ENCODE peak calls at places on chromosomes 7 and 10, in nine cellular contexts. One of them, this sample, is unnamed.

GRCh38 chr10:5538446-5538845 is 13.7 kb downstream of the CALML3 start:
- DNase-seq in BE2C: no peak
- DNase-seq in ACHN: no peak
- DNase-seq in cardiac fibroblast: peak; percentile 50
- DNase-seq in T-helper 1 cell: no peak
- DNase-seq in HEK293T: no peak
- DNase-seq in OCI-LY7: no peak
- DNase-seq in activated effector memory CD4-positive, alpha-beta T cell treated with Interleukin-2 at 50 U/mL for 16 hours: no peak
- DNase-seq in central memory CD4-positive, alpha-beta T cell: no peak
- DNase-seq in this sample: no peak

GRCh38 chr7:31883761-31884164 is 186.4 kb downstream of the PDE1C start:
- DNase-seq in activated effector memory CD4-positive, alpha-beta T cell treated with Interleukin-2 at 50 U/mL for 16 hours: no peak
- DNase-seq in HEK293T: no peak
- DNase-seq in ACHN: no peak
- DNase-seq in central memory CD4-positive, alpha-beta T cell: no peak
- DNase-seq in BE2C: no peak
- DNase-seq in OCI-LY7: no peak
- DNase-seq in T-helper 1 cell: peak; percentile 2
- DNase-seq in cardiac fibroblast: peak; percentile 76
- DNase-seq in this sample: no peak

GRCh38 chr7:102165136-102165535 is 121.5 kb upstream of the SH2B2 start:
- DNase-seq in OCI-LY7: no peak
- DNase-seq in activated effector memory CD4-positive, alpha-beta T cell treated with Interleukin-2 at 50 U/mL for 16 hours: no peak
- DNase-seq in ACHN: no peak
- DNase-seq in central memory CD4-positive, alpha-beta T cell: no peak
- DNase-seq in T-helper 1 cell: no peak
- DNase-seq in cardiac fibroblast: peak; percentile 51
- DNase-seq in HEK293T: no peak
- DNase-seq in BE2C: no peak
- DNase-seq in this sample: no peak

GRCh38 chr7:12013983-12014382 is 182.0 kb upstream of the THSD7A start:
- DNase-seq in OCI-LY7: no peak
- DNase-seq in central memory CD4-positive, alpha-beta T cell: no peak
- DNase-seq in cardiac fibroblast: no peak
- DNase-seq in HEK293T: no peak
- DNase-seq in ACHN: no peak
- DNase-seq in activated effector memory CD4-positive, alpha-beta T cell treated with Interleukin-2 at 50 U/mL for 16 hours: no peak
- DNase-seq in BE2C: no peak
- DNase-seq in T-helper 1 cell: no peak
- DNase-seq in this sample: no peak

GRCh38 chr10:93235686-93236085 is 162.0 kb downstream of the CYP26A1 start:
- DNase-seq in BE2C: no peak
- DNase-seq in OCI-LY7: no peak
- DNase-seq in HEK293T: no peak
- DNase-seq in central memory CD4-positive, alpha-beta T cell: no peak
- DNase-seq in activated effector memory CD4-positive, alpha-beta T cell treated with Interleukin-2 at 50 U/mL for 16 hours: no peak
- DNase-seq in T-helper 1 cell: no peak
- DNase-seq in cardiac fibroblast: peak; percentile 92
- DNase-seq in ACHN: no peak
- DNase-seq in this sample: no peak

GRCh38 chr7:107660381-107661080 is at the start of gene SLC26A4:
- DNase-seq in OCI-LY7: no peak
- DNase-seq in HEK293T: no peak
- DNase-seq in central memory CD4-positive, alpha-beta T cell: no peak
- DNase-seq in ACHN: no peak
- DNase-seq in BE2C: no peak
- DNase-seq in activated effector memory CD4-positive, alpha-beta T cell treated with Interleukin-2 at 50 U/mL for 16 hours: no peak
- DNase-seq in cardiac fibroblast: no peak
- DNase-seq in T-helper 1 cell: peak; percentile 62
- DNase-seq in this sample: no peak

GRCh38 chr7:77454802-77455201 is 38.7 kb upstream of the GSAP start:
- DNase-seq in ACHN: no peak
- DNase-seq in OCI-LY7: no peak
- DNase-seq in activated effector memory CD4-positive, alpha-beta T cell treated with Interleukin-2 at 50 U/mL for 16 hours: no peak
- DNase-seq in central memory CD4-positive, alpha-beta T cell: no peak
- DNase-seq in BE2C: no peak
- DNase-seq in HEK293T: no peak
- DNase-seq in T-helper 1 cell: no peak
- DNase-seq in cardiac fibroblast: peak; percentile 67
- DNase-seq in this sample: no peak

GRCh38 chr7:67854236-67854635 is 857.6 kb downstream of the TYW1 start:
- DNase-seq in T-helper 1 cell: no peak
- DNase-seq in cardiac fibroblast: no peak
- DNase-seq in ACHN: no peak
- DNase-seq in central memory CD4-positive, alpha-beta T cell: no peak
- DNase-seq in BE2C: no peak
- DNase-seq in OCI-LY7: no peak
- DNase-seq in activated effector memory CD4-positive, alpha-beta T cell treated with Interleukin-2 at 50 U/mL for 16 hours: no peak
- DNase-seq in HEK293T: no peak
- DNase-seq in this sample: no peak

GRCh38 chr10:43891241-43891640 is 242.6 kb upstream of the ZNF32 start:
- DNase-seq in activated effector memory CD4-positive, alpha-beta T cell treated with Interleukin-2 at 50 U/mL for 16 hours: no peak
- DNase-seq in T-helper 1 cell: no peak
- DNase-seq in central memory CD4-positive, alpha-beta T cell: no peak
- DNase-seq in OCI-LY7: no peak
- DNase-seq in cardiac fibroblast: no peak
- DNase-seq in ACHN: no peak
- DNase-seq in BE2C: no peak
- DNase-seq in HEK293T: no peak
- DNase-seq in this sample: no peak

GRCh38 chr7:55964261-55964801 is at the start of gene NIPSNAP2:
- DNase-seq in cardiac fibroblast: peak; percentile 43
- DNase-seq in ACHN: peak; percentile 84
- DNase-seq in central memory CD4-positive, alpha-beta T cell: peak; percentile 65
- DNase-seq in OCI-LY7: peak; percentile 78
- DNase-seq in BE2C: peak; percentile 75
- DNase-seq in activated effector memory CD4-positive, alpha-beta T cell treated with Interleukin-2 at 50 U/mL for 16 hours: peak; percentile 48
- DNase-seq in T-helper 1 cell: peak; percentile 41
- DNase-seq in HEK293T: peak; percentile 87
- DNase-seq in this sample: peak; percentile 77

GRCh38 chr7:921071-921461 is 33.4 kb downstream of the ADAP1 start:
- DNase-seq in T-helper 1 cell: no peak
- DNase-seq in ACHN: no peak
- DNase-seq in OCI-LY7: no peak
- DNase-seq in cardiac fibroblast: no peak
- DNase-seq in activated effector memory CD4-positive, alpha-beta T cell treated with Interleukin-2 at 50 U/mL for 16 hours: no peak
- DNase-seq in HEK293T: no peak
- DNase-seq in BE2C: no peak
- DNase-seq in central memory CD4-positive, alpha-beta T cell: no peak
- DNase-seq in this sample: no peak